ENCODE peak calls at places on chromosome 14, in five cellular contexts. N, A, P, D and T are unnamed samples.

GRCh38 chr14:78989246-78989645 is 819.1 kb downstream of the NRXN3 start:
- DNase-seq in N (no peak), A (no peak), P (no peak), D (no peak), T (no peak)

GRCh38 chr14:54435500-54435981 is 5.6 kb downstream of the CNIH1 start:
- DNase-seq in N (peak; percentile 20), A (no peak), P (no peak), D (peak; percentile 84), T (no peak)

GRCh38 chr14:63454436-63454835 is 88.7 kb downstream of the PPP2R5E start:
- DNase-seq in N (no peak), A (no peak), P (no peak), D (no peak), T (no peak)

GRCh38 chr14:20848316-20848954 is 42.8 kb upstream of the RNASE3 start:
- DNase-seq in N (peak; percentile 18), A (no peak), P (no peak), D (peak; percentile 19), T (peak; percentile 84)

GRCh38 chr14:61477845-61478438 is 156.6 kb downstream of the PRKCH start:
- DNase-seq in N (no peak), A (no peak), P (no peak), D (peak; percentile 60), T (no peak)

GRCh38 chr14:21431126-21431525 is 24.8 kb downstream of the CHD8 start:
- DNase-seq in N (no peak), A (no peak), P (no peak), D (no peak), T (no peak)

GRCh38 chr14:92880351-92880750 is 42.6 kb upstream of the CHGA start:
- DNase-seq in N (no peak), A (no peak), P (no peak), D (no peak), T (no peak)

GRCh38 chr14:103627073-103628025 is 1.7 kb upstream of the KLC1 start:
- DNase-seq in N (no peak), A (no peak), P (no peak), D (no peak), T (no peak)

GRCh38 chr14:101933209-101933608 is 31.2 kb upstream of the DYNC1H1 start:
- DNase-seq in N (no peak), A (no peak), P (no peak), D (no peak), T (no peak)

GRCh38 chr14:106831322-106831720 is 1304.9 kb downstream of the TMEM121 start:
- DNase-seq in N (no peak), A (peak; percentile 28), P (no peak), D (no peak), T (peak; percentile 75)

GRCh38 chr14:77185093-77185465 is 3.5 kb downstream of the TMEM63C start:
- DNase-seq in N (no peak), A (no peak), P (no peak), D (no peak), T (no peak)

GRCh38 chr14:36941783-36942521 is 230.5 kb downstream of the SLC25A21 start:
- DNase-seq in N (peak; percentile 46), A (peak; percentile 2), P (no peak), D (peak; percentile 64), T (peak; percentile 75)

GRCh38 chr14:60648934-60649814 is at the start of gene SIX1:
- DNase-seq in N (peak; percentile 79), A (peak; percentile 88), P (no peak), D (peak; percentile 95), T (peak; percentile 93)

DNA sequence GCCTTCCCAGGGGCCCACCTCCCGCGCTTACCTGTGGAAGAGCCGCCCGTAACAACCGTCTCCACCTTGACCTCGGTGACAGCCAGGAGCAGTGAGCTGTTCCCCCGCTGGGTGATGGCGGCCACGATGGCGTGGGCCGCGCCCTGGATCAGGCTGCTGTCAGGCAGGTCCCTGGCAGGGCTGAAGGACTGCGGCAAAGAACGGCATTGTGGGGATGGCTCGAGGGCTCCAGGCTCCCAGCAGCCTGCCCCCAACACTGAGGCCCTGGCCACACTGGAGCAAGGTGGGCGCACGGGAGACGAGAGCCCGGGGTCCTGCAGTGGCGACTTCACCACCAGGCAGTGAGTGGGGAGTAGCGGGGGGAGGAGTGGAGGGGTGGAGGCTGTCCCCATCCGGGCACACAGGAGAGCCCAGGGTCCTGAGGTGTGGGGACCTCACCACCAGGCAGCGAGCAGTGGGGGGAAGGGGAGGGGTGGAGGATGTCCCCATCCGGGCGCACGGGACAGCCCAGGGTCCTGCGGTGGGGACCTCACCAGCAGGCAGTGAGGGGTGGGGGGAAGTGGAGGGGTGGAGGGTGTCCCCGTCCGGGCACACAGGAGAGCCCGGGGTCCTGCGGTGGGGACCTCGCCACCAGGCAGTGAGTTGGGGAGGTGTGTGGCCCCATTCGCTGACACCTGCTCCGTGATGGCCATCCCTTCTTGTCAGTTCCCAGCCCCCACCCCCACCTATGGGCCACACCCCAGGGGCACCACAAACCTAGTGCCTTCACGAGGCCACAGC is 24.9 kb downstream of the JAG2 start:
- DNase-seq in N (no peak), A (peak; percentile 25), P (no peak), D (no peak), T (no peak)
- TF ChIP-seq RCOR1 in N (no peak), A (no peak), P (no peak), D (no peak), T (no peak)

GRCh38 chr14:66696326-66696725 is 188.4 kb downstream of the GPHN start:
- DNase-seq in N (no peak), A (no peak), P (no peak), D (no peak), T (no peak)
- TF ChIP-seq RCOR1 in N (no peak), A (no peak), P (no peak), D (no peak), T (no peak)

DNA sequence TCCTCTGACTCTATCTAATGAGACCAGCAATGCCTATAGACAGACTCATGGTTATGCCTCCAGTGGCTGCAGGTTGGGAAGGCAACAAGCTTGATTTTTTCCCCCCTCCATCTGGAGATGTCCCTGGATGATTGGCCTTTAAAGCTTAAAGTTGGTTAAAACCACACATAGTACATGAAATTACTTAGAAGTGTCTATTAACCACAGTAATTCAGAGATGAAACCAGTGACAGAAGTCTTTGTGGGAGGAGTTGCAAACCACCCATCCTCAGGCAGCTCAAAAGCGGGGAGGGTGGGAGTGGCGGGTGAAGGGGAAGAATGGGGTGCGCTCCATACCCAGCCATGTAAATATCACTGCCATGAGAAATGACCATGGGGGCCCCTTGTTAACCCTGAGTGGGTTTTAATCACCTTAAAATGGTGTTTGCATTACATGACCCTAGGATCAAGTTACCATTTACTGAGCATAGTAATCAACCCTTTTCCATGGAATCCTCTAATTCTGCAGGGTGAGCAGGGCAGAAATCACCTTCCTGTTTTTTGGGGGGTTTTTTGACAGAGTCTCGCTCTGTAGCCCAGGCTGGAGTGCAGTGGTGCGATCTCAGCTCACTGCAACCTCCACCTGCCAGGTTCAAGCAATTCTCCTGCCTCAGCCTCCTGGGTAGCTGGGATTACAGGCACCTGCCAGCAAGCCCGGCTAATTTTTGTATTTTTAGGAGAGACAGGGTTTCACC is 133.5 kb downstream of the FOXN3 start:
- DNase-seq in N (no peak), A (no peak), P (no peak), D (no peak), T (no peak)
- TF ChIP-seq RCOR1 in N (no peak), A (no peak), P (no peak), D (no peak), T (no peak)

GRCh38 chr14:100780246-100780645 is 45.7 kb upstream of the MEG3 start:
- DNase-seq in N (no peak), A (no peak), P (no peak), D (no peak), T (no peak)
- TF ChIP-seq RCOR1 in N (no peak), A (no peak), P (no peak), D (no peak), T (no peak)

DNA sequence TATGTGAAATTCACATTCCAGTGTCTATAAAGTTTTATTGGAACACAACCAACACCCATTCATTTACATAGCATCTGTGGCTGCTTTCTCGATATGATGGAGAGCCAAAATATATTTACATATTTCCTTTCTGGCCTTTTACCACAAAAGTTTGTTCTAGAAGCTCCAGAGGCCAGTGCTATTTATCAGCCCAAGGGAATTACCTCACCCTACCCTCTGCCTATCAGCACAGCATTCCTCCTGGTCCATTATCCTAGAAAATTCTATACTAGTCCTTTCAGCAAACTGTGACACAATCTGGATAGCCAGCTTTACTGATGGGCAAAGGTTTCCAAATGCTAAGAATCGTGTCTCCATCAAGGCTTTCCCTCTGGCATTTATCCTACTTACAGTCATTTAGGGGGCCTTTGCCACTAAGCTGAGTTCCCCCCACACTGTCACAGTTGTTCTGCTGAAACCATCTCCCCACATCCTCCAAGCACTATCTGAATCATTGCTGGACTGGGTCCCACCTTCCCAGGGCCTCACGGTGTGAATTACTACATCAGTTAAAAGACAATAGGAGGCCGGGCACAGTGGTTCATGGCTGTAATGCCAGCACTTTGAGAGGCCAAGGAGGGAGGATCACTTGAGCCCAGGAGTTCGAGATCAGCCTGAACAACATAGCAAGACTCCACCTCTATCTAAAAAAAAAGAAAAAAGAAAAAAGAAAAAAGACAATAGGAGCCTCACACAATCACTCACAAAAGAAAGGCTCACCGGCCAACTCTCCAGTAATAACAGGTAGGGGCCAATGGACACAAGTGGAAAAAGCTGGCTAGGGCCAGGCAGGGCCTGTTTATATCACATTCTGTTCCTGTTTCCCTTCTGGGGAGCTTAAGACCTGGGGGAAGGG is 12.1 kb downstream of the SYNE3 start:
- DNase-seq in N (no peak), A (no peak), P (no peak), D (peak; percentile 88), T (no peak)
- TF ChIP-seq RCOR1 in N (no peak), A (no peak), P (peak; percentile 36), D (peak; percentile 41), T (no peak)

DNA sequence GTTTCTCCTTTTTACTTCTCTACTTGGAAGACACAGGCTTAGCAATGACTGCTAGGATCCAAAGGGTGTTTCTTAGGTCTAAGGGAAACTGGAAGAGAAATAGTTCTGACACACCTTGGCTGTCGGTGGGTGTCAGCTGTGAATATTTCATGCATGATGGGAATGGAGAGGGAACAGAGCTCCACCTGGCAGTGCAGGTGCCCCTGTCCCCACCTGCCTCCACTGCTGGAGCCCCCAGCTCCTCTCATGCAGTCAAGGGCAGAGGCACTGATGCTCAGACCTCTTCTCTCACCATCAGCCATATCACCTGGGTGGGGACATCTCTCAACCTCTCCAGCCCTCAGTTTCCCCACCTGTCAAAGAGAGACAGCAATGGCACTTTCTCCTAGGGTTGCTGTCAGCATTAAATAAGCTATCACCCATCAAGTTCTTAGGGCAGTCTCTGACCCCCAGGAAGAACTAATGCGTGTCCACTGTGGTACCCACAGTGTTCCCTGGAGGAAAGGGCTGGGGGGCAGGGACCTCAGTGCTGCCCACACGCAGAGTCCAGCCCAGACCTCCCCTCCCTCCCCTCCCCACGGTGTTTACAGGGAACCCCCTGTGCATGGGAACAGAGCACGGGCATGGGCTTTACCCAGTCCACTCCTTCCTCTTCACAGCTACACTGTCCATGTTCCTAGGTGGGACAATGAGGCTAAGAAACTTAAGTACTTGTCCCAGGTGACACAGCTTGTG is 69.1 kb downstream of the C14orf132 start:
- DNase-seq in N (no peak), A (no peak), P (no peak), D (no peak), T (no peak)
- TF ChIP-seq RCOR1 in N (no peak), A (no peak), P (no peak), D (no peak), T (no peak)